ENCODE peak calls at places on chromosomes 2 and 18, in five cellular contexts. L is colonic mucosa, T is left lung, E is psoas muscle, J is upper lobe of right lung. I is an unnamed sample.

GRCh38 chr2:184971669-184972068 is 373.3 kb downstream of the ZNF804A start:
- DNase-seq in L (no peak), J (no peak), T (no peak), E (no peak), I (no peak)

GRCh38 chr18:70128271-70128670 is 77.2 kb downstream of the RTTN start:
- DNase-seq in J (no peak), E (no peak), T (no peak), L (no peak), I (no peak)

GRCh38 chr2:6929196-6929874 is 12.1 kb downstream of the RNF144A start:
- DNase-seq in T (no peak), J (no peak), E (no peak), L (no peak), I (no peak)

GRCh38 chr2:10084956-10085851 is 5.0 kb upstream of the CYS1 start:
- DNase-seq in T (no peak), E (no peak), J (no peak), L (no peak), I (no peak)

GRCh38 chr18:10074122-10074521 is 160.3 kb downstream of the VAPA start:
- DNase-seq in T (no peak), L (no peak), J (no peak), E (no peak), I (no peak)

GRCh38 chr2:143796051-143796450 is 666.8 kb downstream of the ARHGAP15 start:
- DNase-seq in L (no peak), J (no peak), T (no peak), E (no peak), I (no peak)

GRCh38 chr2:44680424-44680971 is 261.0 kb upstream of the SIX3 start:
- DNase-seq in L (no peak), E (no peak), T (no peak), J (no peak), I (no peak)

GRCh38 chr2:132953771-132954170 is 283.8 kb upstream of the LYPD1 start:
- DNase-seq in E (no peak), L (no peak), T (no peak), J (no peak), I (no peak)

GRCh38 chr2:40401896-40402295 is 50.0 kb downstream of the SLC8A1 start:
- DNase-seq in E (no peak), L (no peak), T (no peak), J (no peak), I (no peak)

GRCh38 chr2:47651296-47651695 is 131.6 kb upstream of the MSH6 start:
- DNase-seq in L (no peak), J (peak; percentile 15), E (no peak), T (no peak), I (no peak)

GRCh38 chr2:75428627-75429026 is 132.1 kb downstream of the EVA1A start:
- DNase-seq in J (no peak), E (no peak), L (no peak), T (no peak), I (no peak)

GRCh38 chr2:52608030-52608429 is 1159.6 kb upstream of the CHAC2 start:
- DNase-seq in T (no peak), L (no peak), J (no peak), E (no peak), I (no peak)
- H3K4me1 ChIP-seq in T (no peaks in the 10 kb centered on the region), L (no peaks in the 10 kb centered on the region), J (no peaks in the 10 kb centered on the region), E (no peaks in the 10 kb centered on the region), I (no peaks in the 10 kb centered on the region)

GRCh38 chr2:85756195-85756594 is 2.4 kb downstream of the ATOH8 start:
- DNase-seq in E (peak; percentile 38), J (peak; percentile 65), L (no peak), T (no peak), I (no peak)
- H3K4me1 ChIP-seq in E (peaks cover 45% of the 10 kb centered on the region), J (peaks cover 57% of the 10 kb centered on the region), L (peaks cover 13% of the 10 kb centered on the region), T (peaks cover 91% of the 10 kb centered on the region), I (peaks cover 76% of the 10 kb centered on the region)

GRCh38 chr2:173869244-173869643 is 95.9 kb downstream of the SP3 start:
- DNase-seq in E (no peak), J (no peak), L (no peak), T (no peak), I (no peak)
- H3K4me1 ChIP-seq in E (peaks cover 5% of the 10 kb centered on the region), J (no peaks in the 10 kb centered on the region), L (no peaks in the 10 kb centered on the region), T (peaks cover 7% of the 10 kb centered on the region), I (no peaks in the 10 kb centered on the region)

GRCh38 chr2:189577108-189577507 is 3.5 kb downstream of the SLC40A1 start:
- DNase-seq in L (no peak), E (no peak), J (no peak), T (no peak), I (no peak)
- H3K4me1 ChIP-seq in L (peaks cover 5% of the 10 kb centered on the region), E (peaks cover 56% of the 10 kb centered on the region), J (peaks cover 35% of the 10 kb centered on the region), T (peaks cover 65% of the 10 kb centered on the region), I (peaks cover 59% of the 10 kb centered on the region)

DNA sequence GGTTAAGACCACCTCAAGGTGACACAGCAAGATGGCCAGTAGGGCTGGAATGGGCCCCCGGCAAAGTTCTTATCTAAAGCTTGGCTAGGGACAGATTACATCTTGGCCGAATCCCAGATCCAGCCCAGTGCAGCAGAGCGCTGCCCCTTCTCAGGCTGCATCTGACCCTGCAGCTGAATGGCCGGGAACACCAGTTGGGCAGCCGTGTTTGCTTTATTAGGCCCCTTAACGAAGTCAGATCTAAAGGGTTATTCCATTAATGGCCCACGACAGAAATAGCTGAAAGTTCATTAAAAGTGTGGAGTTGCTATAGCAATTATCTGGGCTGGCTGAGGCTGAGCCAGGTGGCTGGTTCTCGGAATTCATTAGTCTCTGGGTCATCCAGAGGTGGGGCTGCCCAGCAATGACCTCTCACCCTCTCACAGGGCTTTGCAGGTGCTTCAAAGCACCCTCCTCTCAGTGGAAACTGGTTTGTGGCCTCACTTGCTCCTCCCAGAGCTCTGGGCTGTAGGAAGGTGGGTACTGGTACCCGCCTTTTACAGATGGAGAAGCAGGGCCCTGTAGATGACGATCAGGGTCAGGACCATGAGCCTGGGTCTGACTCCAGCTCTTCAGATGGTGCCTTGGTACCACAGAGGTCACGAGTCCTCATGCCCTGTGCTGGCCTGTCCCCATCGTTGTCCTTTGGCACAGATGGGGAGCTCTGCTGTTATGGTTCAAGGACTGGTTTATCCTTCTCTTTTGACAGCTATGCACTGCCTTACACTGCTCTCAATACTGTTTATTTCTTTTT is 68.8 kb downstream of the EMX1 start:
- DNase-seq in E (peak; percentile 45), J (no peak), L (no peak), T (peak; percentile 10), I (no peak)
- H3K4me1 ChIP-seq in E (peaks cover 30% of the 10 kb centered on the region), J (no peaks in the 10 kb centered on the region), L (no peaks in the 10 kb centered on the region), T (no peaks in the 10 kb centered on the region), I (peaks cover 45% of the 10 kb centered on the region)

GRCh38 chr2:43040084-43040854 is 186.1 kb downstream of the ZFP36L2 start:
- DNase-seq in L (no peak), E (peak; percentile 34), T (peak; percentile 25), J (peak; percentile 52), I (no peak)
- H3K4me1 ChIP-seq in L (no peaks in the 10 kb centered on the region), E (no peaks in the 10 kb centered on the region), T (no peaks in the 10 kb centered on the region), J (no peaks in the 10 kb centered on the region), I (no peaks in the 10 kb centered on the region)

I was measured in gastrocnemius medialis.